ENCODE peak calls at places on chromosomes 4 and X, in five cellular contexts. One of them, this sample, is unnamed.

GRCh38 chr4:138689593-138689992 is 326.0 kb upstream of the NOCT start:
- DNase-seq in GM06990: no peak
- DNase-seq in HepG2: no peak
- DNase-seq in choroid plexus epithelial cell: no peak
- DNase-seq in cardiac fibroblast: no peak
- DNase-seq in this sample: no peak

GRCh38 chrX:103540145-103540544 is 20.9 kb upstream of the RAB40A start:
- DNase-seq in HepG2: no peak
- DNase-seq in cardiac fibroblast: peak; percentile 78
- DNase-seq in choroid plexus epithelial cell: peak; percentile 60
- DNase-seq in GM06990: no peak
- DNase-seq in this sample: no peak

GRCh38 chr4:140188975-140189374 is 35.0 kb upstream of the MAML3 start:
- DNase-seq in GM06990: no peak
- DNase-seq in cardiac fibroblast: peak; percentile 98
- DNase-seq in choroid plexus epithelial cell: peak; percentile 92
- DNase-seq in HepG2: no peak
- DNase-seq in this sample: no peak

GRCh38 chr4:146456681-146457080 is 65.1 kb downstream of the SLC10A7 start:
- DNase-seq in cardiac fibroblast: no peak
- DNase-seq in HepG2: no peak
- DNase-seq in GM06990: no peak
- DNase-seq in choroid plexus epithelial cell: no peak
- DNase-seq in this sample: no peak

GRCh38 chr4:22129454-22130075 is 181.0 kb upstream of the KCNIP4 start:
- DNase-seq in cardiac fibroblast: peak; percentile 58
- DNase-seq in choroid plexus epithelial cell: peak; percentile 47
- DNase-seq in HepG2: peak; percentile 5
- DNase-seq in GM06990: no peak
- DNase-seq in this sample: peak; percentile 6

GRCh38 chr4:10003666-10004065 is 17.6 kb downstream of the SLC2A9 start:
- DNase-seq in choroid plexus epithelial cell: no peak
- DNase-seq in GM06990: no peak
- DNase-seq in cardiac fibroblast: no peak
- DNase-seq in HepG2: no peak
- DNase-seq in this sample: no peak

GRCh38 chr4:189143255-189143654 is 797.4 kb upstream of the FRG1 start:
- DNase-seq in cardiac fibroblast: no peak
- DNase-seq in choroid plexus epithelial cell: no peak
- DNase-seq in GM06990: no peak
- DNase-seq in HepG2: no peak
- DNase-seq in this sample: peak; percentile 65

GRCh38 chr4:172802041-172802440 is 366.6 kb upstream of the GALNT7 start:
- DNase-seq in cardiac fibroblast: no peak
- DNase-seq in choroid plexus epithelial cell: no peak
- DNase-seq in HepG2: no peak
- DNase-seq in GM06990: no peak
- DNase-seq in this sample: no peak

GRCh38 chr4:40087799-40088366 is 31.2 kb downstream of the N4BP2 start:
- DNase-seq in HepG2: no peak
- DNase-seq in GM06990: no peak
- DNase-seq in cardiac fibroblast: no peak
- DNase-seq in choroid plexus epithelial cell: no peak
- DNase-seq in this sample: no peak

GRCh38 chrX:64151911-64152310 is 53.6 kb downstream of the AMER1 start:
- DNase-seq in cardiac fibroblast: no peak
- DNase-seq in choroid plexus epithelial cell: no peak
- DNase-seq in GM06990: no peak
- DNase-seq in HepG2: no peak
- DNase-seq in this sample: no peak

GRCh38 chr4:78569291-78569821 is 17.8 kb downstream of the ANXA3 start:
- DNase-seq in cardiac fibroblast: peak; percentile 86
- DNase-seq in choroid plexus epithelial cell: peak; percentile 88
- DNase-seq in GM06990: no peak
- DNase-seq in HepG2: peak; percentile 31
- DNase-seq in this sample: no peak

GRCh38 chr4:81828991-81829390 is 357.3 kb upstream of the RASGEF1B start:
- DNase-seq in HepG2: no peak
- DNase-seq in GM06990: no peak
- DNase-seq in cardiac fibroblast: peak; percentile 24
- DNase-seq in choroid plexus epithelial cell: no peak
- DNase-seq in this sample: no peak

GRCh38 chr4:123672987-123673386 is 276.4 kb downstream of the SPRY1 start:
- DNase-seq in GM06990: no peak
- DNase-seq in cardiac fibroblast: peak; percentile 37
- DNase-seq in HepG2: no peak
- DNase-seq in choroid plexus epithelial cell: peak; percentile 52
- DNase-seq in this sample: no peak

GRCh38 chr4:7978489-7978888 is 38.8 kb upstream of the AFAP1 start:
- DNase-seq in GM06990: no peak
- DNase-seq in choroid plexus epithelial cell: no peak
- DNase-seq in HepG2: no peak
- DNase-seq in cardiac fibroblast: no peak
- DNase-seq in this sample: no peak

GRCh38 chr4:174365018-174365587 is 81.4 kb downstream of the CEP44 start:
- DNase-seq in GM06990: peak; percentile 10
- DNase-seq in choroid plexus epithelial cell: peak; percentile 74
- DNase-seq in cardiac fibroblast: peak; percentile 69
- DNase-seq in HepG2: peak; percentile 30
- DNase-seq in this sample: no peak

GRCh38 chr4:127509155-127509554 is 123.6 kb upstream of the INTU start:
- DNase-seq in cardiac fibroblast: peak; percentile 21
- DNase-seq in choroid plexus epithelial cell: peak; percentile 15
- DNase-seq in HepG2: no peak
- DNase-seq in GM06990: no peak
- DNase-seq in this sample: no peak

GRCh38 chr4:150215601-150216000 is 137.4 kb downstream of the DCLK2 start:
- DNase-seq in choroid plexus epithelial cell: no peak
- DNase-seq in HepG2: no peak
- DNase-seq in GM06990: no peak
- DNase-seq in cardiac fibroblast: no peak
- DNase-seq in this sample: peak; percentile 79

GRCh38 chrX:118495958-118496762 is 545 bp downstream of the DOCK11 start:
- DNase-seq in GM06990: peak; percentile 79
- DNase-seq in cardiac fibroblast: no peak
- DNase-seq in HepG2: no peak
- DNase-seq in choroid plexus epithelial cell: no peak
- DNase-seq in this sample: no peak

GRCh38 chr4:121801715-121802075 is 572 bp downstream of the EXOSC9 start:
- DNase-seq in cardiac fibroblast: no peak
- DNase-seq in HepG2: no peak
- DNase-seq in choroid plexus epithelial cell: no peak
- DNase-seq in GM06990: no peak
- DNase-seq in this sample: no peak

GRCh38 chr4:139300431-139301142 is 718 bp upstream of the NAA15 start:
- DNase-seq in choroid plexus epithelial cell: peak; percentile 75
- DNase-seq in cardiac fibroblast: peak; percentile 52
- DNase-seq in GM06990: peak; percentile 22
- DNase-seq in HepG2: no peak
- DNase-seq in this sample: no peak

GRCh38 chr4:11469900-11470708 is 41.4 kb upstream of the HS3ST1 start:
- DNase-seq in HepG2: no peak
- DNase-seq in choroid plexus epithelial cell: no peak
- DNase-seq in cardiac fibroblast: no peak
- DNase-seq in GM06990: peak; percentile 57
- DNase-seq in this sample: no peak

GRCh38 chr4:86493460-86493859 is 100.7 kb upstream of the PTPN13 start:
- DNase-seq in HepG2: no peak
- DNase-seq in cardiac fibroblast: peak; percentile 53
- DNase-seq in choroid plexus epithelial cell: peak; percentile 33
- DNase-seq in GM06990: no peak
- DNase-seq in this sample: no peak

GRCh38 chrX:130296743-130297142 is 28.0 kb upstream of the ZNF280C start:
- DNase-seq in cardiac fibroblast: peak; percentile 3
- DNase-seq in GM06990: no peak
- DNase-seq in HepG2: no peak
- DNase-seq in choroid plexus epithelial cell: peak; percentile 53
- DNase-seq in this sample: no peak

GRCh38 chr4:152100378-152101201 is 339.8 kb upstream of the GATB start:
- DNase-seq in HepG2: no peak
- DNase-seq in cardiac fibroblast: no peak
- DNase-seq in choroid plexus epithelial cell: no peak
- DNase-seq in GM06990: peak; percentile 42
- DNase-seq in this sample: no peak
- H3K4me3 ChIP-seq in HepG2: no peak overlapping the region
- H3K4me3 ChIP-seq in cardiac fibroblast: no peak overlapping the region
- H3K4me3 ChIP-seq in choroid plexus epithelial cell: no peak overlapping the region
- H3K4me3 ChIP-seq in GM06990: no peak overlapping the region
- H3K4me3 ChIP-seq in this sample: no peak overlapping the region

GRCh38 chrX:13253223-13253622 is 66.6 kb downstream of the ATXN3L start:
- DNase-seq in cardiac fibroblast: no peak
- DNase-seq in GM06990: peak; percentile 46
- DNase-seq in HepG2: no peak
- DNase-seq in choroid plexus epithelial cell: no peak
- DNase-seq in this sample: no peak

GRCh38 chrX:13252726-13253125 is 67.1 kb downstream of the ATXN3L start:
- DNase-seq in cardiac fibroblast: no peak
- DNase-seq in choroid plexus epithelial cell: no peak
- DNase-seq in GM06990: no peak
- DNase-seq in HepG2: no peak
- DNase-seq in this sample: no peak

GRCh38 chrX:13254870-13255269 is 65.0 kb downstream of the ATXN3L start:
- DNase-seq in HepG2: no peak
- DNase-seq in GM06990: no peak
- DNase-seq in cardiac fibroblast: no peak
- DNase-seq in choroid plexus epithelial cell: no peak
- DNase-seq in this sample: no peak

GRCh38 chrX:13256562-13256961 is 63.3 kb downstream of the ATXN3L start:
- DNase-seq in GM06990: peak; percentile 54
- DNase-seq in HepG2: no peak
- DNase-seq in choroid plexus epithelial cell: no peak
- DNase-seq in cardiac fibroblast: no peak
- DNase-seq in this sample: no peak

GRCh38 chrX:13254076-13254785 is 65.6 kb downstream of the ATXN3L start:
- DNase-seq in choroid plexus epithelial cell: peak; percentile 85
- DNase-seq in HepG2: peak; percentile 8
- DNase-seq in GM06990: peak; percentile 58
- DNase-seq in cardiac fibroblast: peak; percentile 72
- DNase-seq in this sample: no peak
- TF ChIP-seq CTCF in choroid plexus epithelial cell: peak; percentile 34
- TF ChIP-seq CTCF in HepG2: peak; percentile 28
- TF ChIP-seq CTCF in GM06990: peak; percentile 52
- TF ChIP-seq CTCF in cardiac fibroblast: no peak
- TF ChIP-seq CTCF in this sample: peak; percentile 4

GRCh38 chr4:6561173-6561516 is 13.8 kb upstream of the MAN2B2 start:
- DNase-seq in cardiac fibroblast: no peak
- DNase-seq in choroid plexus epithelial cell: peak; percentile 60
- DNase-seq in GM06990: no peak
- DNase-seq in HepG2: no peak
- DNase-seq in this sample: no peak

GRCh38 chr4:6560416-6561172 is 14.4 kb upstream of the MAN2B2 start:
- DNase-seq in HepG2: no peak
- DNase-seq in cardiac fibroblast: no peak
- DNase-seq in GM06990: no peak
- DNase-seq in choroid plexus epithelial cell: peak; percentile 73
- DNase-seq in this sample: no peak

GRCh38 chr4:6563935-6564645 is 10.9 kb upstream of the MAN2B2 start:
- DNase-seq in cardiac fibroblast: no peak
- DNase-seq in GM06990: no peak
- DNase-seq in choroid plexus epithelial cell: no peak
- DNase-seq in HepG2: no peak
- DNase-seq in this sample: no peak

GRCh38 chr4:6561706-6562371 is 13.2 kb upstream of the MAN2B2 start:
- DNase-seq in GM06990: no peak
- DNase-seq in HepG2: no peak
- DNase-seq in cardiac fibroblast: no peak
- DNase-seq in choroid plexus epithelial cell: peak; percentile 36
- DNase-seq in this sample: no peak

DNA sequence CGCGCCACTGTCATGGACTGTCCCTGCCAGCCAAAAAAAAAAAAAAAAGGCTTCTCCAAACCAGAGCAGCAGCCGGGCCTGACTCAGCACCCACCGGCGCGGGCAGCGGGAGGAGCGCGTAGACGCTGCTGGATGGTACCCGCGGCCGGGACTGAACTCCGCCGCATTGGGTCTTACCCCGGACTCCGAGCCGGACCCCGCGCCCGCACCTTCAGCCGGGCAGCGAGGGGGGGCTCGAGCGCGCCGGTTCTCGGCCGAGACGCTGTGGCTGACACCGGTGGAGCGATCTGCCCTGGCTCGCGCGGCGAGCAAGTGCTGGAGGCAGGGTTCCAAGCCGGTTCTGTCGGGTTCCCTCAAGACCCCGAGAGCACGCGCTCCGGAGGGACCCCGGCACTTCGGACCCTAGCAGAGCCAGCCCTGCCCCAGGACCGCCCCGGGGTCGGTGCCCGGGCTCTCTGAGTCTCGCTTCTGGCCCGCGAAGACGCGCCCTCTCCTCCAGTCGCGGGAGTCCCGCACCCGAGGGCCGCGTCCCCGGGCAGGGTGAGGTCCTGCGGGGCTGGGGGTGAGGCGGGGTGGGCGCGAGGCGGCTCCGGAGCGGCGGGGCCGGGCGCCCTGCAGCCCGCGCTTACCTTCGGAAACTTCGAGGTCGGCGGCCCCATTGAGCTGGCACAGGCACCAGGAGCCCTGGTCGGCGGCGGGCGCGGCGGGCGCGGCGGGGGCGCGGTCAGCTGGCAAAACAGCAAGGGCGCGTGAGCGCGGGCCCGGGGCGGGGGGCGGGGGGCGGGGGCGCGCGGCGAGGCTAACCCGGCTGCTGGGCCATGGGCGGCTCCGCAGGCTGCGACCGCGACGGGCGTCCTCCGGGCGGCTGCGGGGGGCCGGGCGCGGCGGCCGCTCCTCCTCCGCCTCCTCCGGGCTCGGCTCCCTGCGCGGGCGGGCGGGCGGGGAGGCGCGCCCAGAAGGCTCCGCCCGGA is 11.8 kb upstream of the MAN2B2 start:
- DNase-seq in choroid plexus epithelial cell: no peak
- DNase-seq in HepG2: no peak
- DNase-seq in cardiac fibroblast: peak; percentile 12
- DNase-seq in GM06990: no peak
- DNase-seq in this sample: no peak
- H3K4me3 ChIP-seq in choroid plexus epithelial cell: peak overlapping the region; percentile 57
- H3K4me3 ChIP-seq in HepG2: peak overlapping the region; percentile 46
- H3K4me3 ChIP-seq in cardiac fibroblast: no peak overlapping the region
- H3K4me3 ChIP-seq in GM06990: no peak overlapping the region
- H3K4me3 ChIP-seq in this sample: no peak overlapping the region

DNA sequence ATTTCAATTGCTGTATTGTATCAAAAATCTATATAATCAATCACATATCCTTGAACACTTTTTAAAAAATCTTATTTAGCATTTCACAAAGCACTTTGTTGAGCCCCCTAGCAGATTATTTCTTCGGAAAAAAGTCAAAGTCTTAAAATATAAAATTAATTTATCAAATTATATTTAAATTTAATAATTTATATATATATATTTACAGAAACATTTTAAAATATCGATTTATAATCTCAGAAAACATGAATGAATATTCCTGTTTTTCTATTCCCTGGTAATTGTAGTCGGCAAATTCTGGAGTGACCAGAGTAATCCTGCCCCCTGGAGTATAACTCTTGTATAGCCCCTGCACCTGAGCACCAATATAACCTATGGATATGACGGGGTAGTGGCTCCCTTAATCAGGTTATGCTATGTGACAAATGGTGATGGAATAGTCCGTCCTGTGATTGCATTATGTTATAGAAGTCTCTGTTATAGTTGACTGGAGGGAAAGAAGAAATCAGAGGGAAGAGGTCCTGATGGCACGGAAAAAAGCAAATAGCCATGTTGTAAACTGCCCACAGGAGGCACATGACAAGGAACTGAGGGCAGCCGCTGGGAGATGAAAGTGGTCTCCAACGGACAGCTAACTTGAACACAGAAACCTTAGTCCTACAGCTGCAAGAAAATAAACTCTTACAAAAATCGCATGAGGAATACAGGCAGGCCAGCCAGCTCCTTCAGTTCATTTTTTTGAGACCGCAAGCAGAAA is 1092.3 kb downstream of the ARAP2 start:
- DNase-seq in choroid plexus epithelial cell: no peak
- DNase-seq in GM06990: no peak
- DNase-seq in HepG2: peak; percentile 32
- DNase-seq in cardiac fibroblast: no peak
- DNase-seq in this sample: no peak
- TF ChIP-seq CTCF in choroid plexus epithelial cell: peak; percentile 10
- TF ChIP-seq CTCF in GM06990: peak; percentile 19
- TF ChIP-seq CTCF in HepG2: peak; percentile 66
- TF ChIP-seq CTCF in cardiac fibroblast: no peak
- TF ChIP-seq CTCF in this sample: peak; percentile 74

This sample was measured in LNCaP clone FGC.